ENCODE peak calls at places on chromosomes 5 and 9, in seven cellular contexts. L is RKO, R is NCI-H2081, J is upper lobe of right lung, P is SJSA1, Y is spleen, U is NCI-H510A treated with DMSO at 0.1 percent for 48 hours. M is an unnamed sample.

GRCh38 chr9:128733256-128733655 is 9.3 kb upstream of the ZDHHC12 start:
- DNase-seq in L (peak), R (peak), J (peak), P (peak), Y (no peak), U (peak), M (peak)

GRCh38 chr5:61974680-61975079 is 331.3 kb upstream of the KIF2A start:
- DNase-seq in L (no peak), R (no peak), J (no peak), P (no peak), Y (no peak), U (no peak), M (no peak)

GRCh38 chr9:127393680-127394079 is 3.3 kb upstream of the SLC2A8 start:
- DNase-seq in L (no peak), R (no peak), J (no peak), P (no peak), Y (no peak), U (no peak), M (no peak)

GRCh38 chr5:103464801-103465484 is 97.6 kb downstream of the NUDT12 start:
- DNase-seq in L (no peak), R (peak), J (no peak), P (no peak), Y (no peak), U (no peak), M (no peak)

GRCh38 chr9:134634667-134635230 is 6.9 kb upstream of the COL5A1 start:
- DNase-seq in L (no peak), R (no peak), J (peak), P (no peak), Y (peak), U (no peak), M (no peak)

GRCh38 chr5:41809128-41809527 is 61.1 kb downstream of the OXCT1 start:
- DNase-seq in L (no peak), R (no peak), J (no peak), P (no peak), Y (no peak), U (no peak), M (no peak)

GRCh38 chr9:18658764-18659705 is 185.1 kb downstream of the ADAMTSL1 start:
- DNase-seq in L (no peak), R (no peak), J (no peak), P (no peak), Y (no peak), U (no peak), M (no peak)

GRCh38 chr5:88141695-88141979 is 127.0 kb downstream of the TMEM161B start:
- DNase-seq in L (no peak), R (no peak), J (no peak), P (no peak), Y (no peak), U (no peak), M (no peak)

GRCh38 chr5:25669645-25670401 is 1025.0 kb upstream of the CDH10 start:
- DNase-seq in L (no peak), R (no peak), J (no peak), P (no peak), Y (no peak), U (no peak), M (no peak)

GRCh38 chr9:81737871-81738507 is 48.6 kb upstream of the TLE1 start:
- DNase-seq in L (peak), R (no peak), J (no peak), P (peak), Y (no peak), U (no peak), M (peak)

GRCh38 chr5:112333236-112333850 is 85.7 kb downstream of the EPB41L4A start:
- DNase-seq in L (no peak), R (peak), J (no peak), P (no peak), Y (no peak), U (peak), M (no peak)

GRCh38 chr9:1598270-1598669 is 416.9 kb upstream of the SMARCA2 start:
- DNase-seq in L (no peak), R (no peak), J (no peak), P (no peak), Y (no peak), U (no peak), M (no peak)

GRCh38 chr9:38117646-38118045 is 48.6 kb upstream of the SHB start:
- DNase-seq in L (no peak), R (no peak), J (peak), P (no peak), Y (no peak), U (peak), M (no peak)

GRCh38 chr9:121765021-121765950 is 113.9 kb downstream of the DAB2IP start:
- DNase-seq in L (peak), R (no peak), J (no peak), P (peak), Y (no peak), U (no peak), M (peak)

GRCh38 chr5:79508354-79508753 is 5.6 kb downstream of the HOMER1 start:
- DNase-seq in L (no peak), R (no peak), J (no peak), P (no peak), Y (no peak), U (peak), M (no peak)

GRCh38 chr5:174307656-174308271 is 262.3 kb downstream of the NSG2 start:
- DNase-seq in L (no peak), R (no peak), J (peak), P (peak), Y (no peak), U (no peak), M (no peak)

GRCh38 chr5:15377573-15378340 is 122.2 kb upstream of the FBXL7 start:
- DNase-seq in L (no peak), R (no peak), J (no peak), P (no peak), Y (no peak), U (no peak), M (no peak)

GRCh38 chr9:109868222-109868621 is 88.2 kb downstream of the PALM2AKAP2 start:
- DNase-seq in L (no peak), R (no peak), J (no peak), P (peak), Y (no peak), U (no peak), M (no peak)

GRCh38 chr5:116686438-116686837 is 111.8 kb upstream of the SEMA6A start:
- DNase-seq in L (no peak), R (no peak), J (no peak), P (no peak), Y (no peak), U (no peak), M (no peak)

GRCh38 chr5:113090336-113091106 is 113.9 kb downstream of the DCP2 start:
- DNase-seq in L (no peak), R (no peak), J (no peak), P (no peak), Y (no peak), U (no peak), M (no peak)

GRCh38 chr9:121285835-121286687 is 18.1 kb downstream of the GSN start:
- DNase-seq in L (no peak), R (peak), J (peak), P (peak), Y (no peak), U (peak), M (peak)